ENCODE peak calls at places on chromosome 6, in ten cellular contexts. One of them, this sample, is unnamed.

GRCh38 chr6:133764011-133764812 is 124.7 kb upstream of the TCF21 start:
- DNase-seq in Right ventricle myocardium superior: no peak
- DNase-seq in WTC11: no peak
- DNase-seq in hippocampal formation: no peak
- DNase-seq in GM20000: no peak
- DNase-seq in stimulated activated CD8-positive, alpha-beta memory T cell treated with anti-CD3 and anti-CD28 coated beads, Interleukin-15, amount 100 ng/mL, for 24 hours: no peak
- DNase-seq in fibroblast of lung: peak; percentile 81
- DNase-seq in NCI-H1092 treated with DMSO at 0.1 percent for 48 hours: no peak
- DNase-seq in activated CD8-positive, alpha-beta T cell treated with anti-CD3 and anti-CD28 coated beads for 36 hours: no peak
- DNase-seq in NCI-H460: no peak
- DNase-seq in this sample: no peak

GRCh38 chr6:44057238-44057930 is 69.9 kb downstream of the MRPL14 start:
- DNase-seq in NCI-H1092 treated with DMSO at 0.1 percent for 48 hours: no peak
- DNase-seq in WTC11: no peak
- DNase-seq in hippocampal formation: no peak
- DNase-seq in activated CD8-positive, alpha-beta T cell treated with anti-CD3 and anti-CD28 coated beads for 36 hours: no peak
- DNase-seq in fibroblast of lung: no peak
- DNase-seq in NCI-H460: no peak
- DNase-seq in stimulated activated CD8-positive, alpha-beta memory T cell treated with anti-CD3 and anti-CD28 coated beads, Interleukin-15, amount 100 ng/mL, for 24 hours: no peak
- DNase-seq in Right ventricle myocardium superior: no peak
- DNase-seq in GM20000: no peak
- DNase-seq in this sample: peak; percentile 21

GRCh38 chr6:37822851-37823682 is 3.5 kb downstream of the ZFAND3 start:
- DNase-seq in GM20000: no peak
- DNase-seq in stimulated activated CD8-positive, alpha-beta memory T cell treated with anti-CD3 and anti-CD28 coated beads, Interleukin-15, amount 100 ng/mL, for 24 hours: no peak
- DNase-seq in activated CD8-positive, alpha-beta T cell treated with anti-CD3 and anti-CD28 coated beads for 36 hours: peak; percentile 70
- DNase-seq in WTC11: no peak
- DNase-seq in Right ventricle myocardium superior: no peak
- DNase-seq in fibroblast of lung: no peak
- DNase-seq in hippocampal formation: no peak
- DNase-seq in NCI-H1092 treated with DMSO at 0.1 percent for 48 hours: no peak
- DNase-seq in NCI-H460: no peak
- DNase-seq in this sample: no peak

GRCh38 chr6:41273699-41274098 is 12.8 kb downstream of the TREM1 start:
- DNase-seq in hippocampal formation: no peak
- DNase-seq in NCI-H1092 treated with DMSO at 0.1 percent for 48 hours: no peak
- DNase-seq in fibroblast of lung: no peak
- DNase-seq in GM20000: no peak
- DNase-seq in activated CD8-positive, alpha-beta T cell treated with anti-CD3 and anti-CD28 coated beads for 36 hours: no peak
- DNase-seq in NCI-H460: no peak
- DNase-seq in stimulated activated CD8-positive, alpha-beta memory T cell treated with anti-CD3 and anti-CD28 coated beads, Interleukin-15, amount 100 ng/mL, for 24 hours: no peak
- DNase-seq in WTC11: no peak
- DNase-seq in Right ventricle myocardium superior: no peak
- DNase-seq in this sample: no peak

GRCh38 chr6:48564036-48564820 is 453.2 kb upstream of the PTCHD4 start:
- DNase-seq in GM20000: no peak
- DNase-seq in NCI-H460: no peak
- DNase-seq in hippocampal formation: no peak
- DNase-seq in WTC11: no peak
- DNase-seq in Right ventricle myocardium superior: no peak
- DNase-seq in activated CD8-positive, alpha-beta T cell treated with anti-CD3 and anti-CD28 coated beads for 36 hours: no peak
- DNase-seq in stimulated activated CD8-positive, alpha-beta memory T cell treated with anti-CD3 and anti-CD28 coated beads, Interleukin-15, amount 100 ng/mL, for 24 hours: no peak
- DNase-seq in fibroblast of lung: no peak
- DNase-seq in NCI-H1092 treated with DMSO at 0.1 percent for 48 hours: no peak
- DNase-seq in this sample: no peak

GRCh38 chr6:144582939-144583613 is 297.9 kb downstream of the UTRN start:
- DNase-seq in NCI-H1092 treated with DMSO at 0.1 percent for 48 hours: peak; percentile 65
- DNase-seq in Right ventricle myocardium superior: peak; percentile 71
- DNase-seq in hippocampal formation: no peak
- DNase-seq in WTC11: peak; percentile 12
- DNase-seq in activated CD8-positive, alpha-beta T cell treated with anti-CD3 and anti-CD28 coated beads for 36 hours: peak; percentile 66
- DNase-seq in NCI-H460: no peak
- DNase-seq in fibroblast of lung: no peak
- DNase-seq in stimulated activated CD8-positive, alpha-beta memory T cell treated with anti-CD3 and anti-CD28 coated beads, Interleukin-15, amount 100 ng/mL, for 24 hours: peak; percentile 22
- DNase-seq in GM20000: peak; percentile 39
- DNase-seq in this sample: peak; percentile 23

GRCh38 chr6:2259002-2259494 is 13.6 kb upstream of the GMDS start:
- DNase-seq in WTC11: no peak
- DNase-seq in GM20000: no peak
- DNase-seq in NCI-H1092 treated with DMSO at 0.1 percent for 48 hours: no peak
- DNase-seq in activated CD8-positive, alpha-beta T cell treated with anti-CD3 and anti-CD28 coated beads for 36 hours: no peak
- DNase-seq in NCI-H460: no peak
- DNase-seq in fibroblast of lung: no peak
- DNase-seq in stimulated activated CD8-positive, alpha-beta memory T cell treated with anti-CD3 and anti-CD28 coated beads, Interleukin-15, amount 100 ng/mL, for 24 hours: no peak
- DNase-seq in hippocampal formation: no peak
- DNase-seq in Right ventricle myocardium superior: no peak
- DNase-seq in this sample: no peak

GRCh38 chr6:26216886-26217713 is 129.9 kb downstream of the HFE start:
- DNase-seq in hippocampal formation: peak; percentile 66
- DNase-seq in NCI-H460: peak; percentile 83
- DNase-seq in NCI-H1092 treated with DMSO at 0.1 percent for 48 hours: peak; percentile 89
- DNase-seq in GM20000: no peak
- DNase-seq in Right ventricle myocardium superior: peak; percentile 88
- DNase-seq in stimulated activated CD8-positive, alpha-beta memory T cell treated with anti-CD3 and anti-CD28 coated beads, Interleukin-15, amount 100 ng/mL, for 24 hours: peak; percentile 52
- DNase-seq in activated CD8-positive, alpha-beta T cell treated with anti-CD3 and anti-CD28 coated beads for 36 hours: peak; percentile 91
- DNase-seq in fibroblast of lung: peak; percentile 92
- DNase-seq in WTC11: peak; percentile 91
- DNase-seq in this sample: peak; percentile 86

GRCh38 chr6:157050537-157051280 is 272.6 kb downstream of the TMEM242 start:
- DNase-seq in fibroblast of lung: no peak
- DNase-seq in NCI-H460: no peak
- DNase-seq in Right ventricle myocardium superior: no peak
- DNase-seq in NCI-H1092 treated with DMSO at 0.1 percent for 48 hours: peak; percentile 57
- DNase-seq in activated CD8-positive, alpha-beta T cell treated with anti-CD3 and anti-CD28 coated beads for 36 hours: no peak
- DNase-seq in WTC11: no peak
- DNase-seq in GM20000: no peak
- DNase-seq in stimulated activated CD8-positive, alpha-beta memory T cell treated with anti-CD3 and anti-CD28 coated beads, Interleukin-15, amount 100 ng/mL, for 24 hours: no peak
- DNase-seq in hippocampal formation: no peak
- DNase-seq in this sample: peak; percentile 41

GRCh38 chr6:2715737-2716136 is 35.0 kb downstream of the MYLK4 start:
- DNase-seq in hippocampal formation: no peak
- DNase-seq in stimulated activated CD8-positive, alpha-beta memory T cell treated with anti-CD3 and anti-CD28 coated beads, Interleukin-15, amount 100 ng/mL, for 24 hours: no peak
- DNase-seq in NCI-H1092 treated with DMSO at 0.1 percent for 48 hours: no peak
- DNase-seq in GM20000: no peak
- DNase-seq in NCI-H460: no peak
- DNase-seq in Right ventricle myocardium superior: no peak
- DNase-seq in WTC11: no peak
- DNase-seq in activated CD8-positive, alpha-beta T cell treated with anti-CD3 and anti-CD28 coated beads for 36 hours: no peak
- DNase-seq in fibroblast of lung: no peak
- DNase-seq in this sample: no peak

GRCh38 chr6:38638941-38639497 is 710 bp downstream of the BTBD9 start:
- DNase-seq in NCI-H1092 treated with DMSO at 0.1 percent for 48 hours: no peak
- DNase-seq in stimulated activated CD8-positive, alpha-beta memory T cell treated with anti-CD3 and anti-CD28 coated beads, Interleukin-15, amount 100 ng/mL, for 24 hours: peak; percentile 16
- DNase-seq in NCI-H460: no peak
- DNase-seq in activated CD8-positive, alpha-beta T cell treated with anti-CD3 and anti-CD28 coated beads for 36 hours: peak; percentile 84
- DNase-seq in Right ventricle myocardium superior: peak; percentile 58
- DNase-seq in fibroblast of lung: peak; percentile 42
- DNase-seq in hippocampal formation: peak; percentile 30
- DNase-seq in WTC11: no peak
- DNase-seq in GM20000: peak; percentile 57
- DNase-seq in this sample: no peak

GRCh38 chr6:149651056-149651455 is 2.5 kb upstream of the KATNA1 start:
- DNase-seq in hippocampal formation: no peak
- DNase-seq in Right ventricle myocardium superior: no peak
- DNase-seq in NCI-H460: no peak
- DNase-seq in GM20000: peak; percentile 54
- DNase-seq in fibroblast of lung: no peak
- DNase-seq in WTC11: no peak
- DNase-seq in NCI-H1092 treated with DMSO at 0.1 percent for 48 hours: no peak
- DNase-seq in stimulated activated CD8-positive, alpha-beta memory T cell treated with anti-CD3 and anti-CD28 coated beads, Interleukin-15, amount 100 ng/mL, for 24 hours: no peak
- DNase-seq in activated CD8-positive, alpha-beta T cell treated with anti-CD3 and anti-CD28 coated beads for 36 hours: no peak
- DNase-seq in this sample: no peak

GRCh38 chr6:30325873-30326445 is 768 bp upstream of the TRIM39 start:
- DNase-seq in hippocampal formation: peak; percentile 75
- DNase-seq in NCI-H460: no peak
- DNase-seq in Right ventricle myocardium superior: no peak
- DNase-seq in NCI-H1092 treated with DMSO at 0.1 percent for 48 hours: peak; percentile 47
- DNase-seq in fibroblast of lung: no peak
- DNase-seq in stimulated activated CD8-positive, alpha-beta memory T cell treated with anti-CD3 and anti-CD28 coated beads, Interleukin-15, amount 100 ng/mL, for 24 hours: peak; percentile 50
- DNase-seq in GM20000: no peak
- DNase-seq in WTC11: peak; percentile 58
- DNase-seq in activated CD8-positive, alpha-beta T cell treated with anti-CD3 and anti-CD28 coated beads for 36 hours: peak; percentile 89
- DNase-seq in this sample: no peak

GRCh38 chr6:43294536-43294935 is 3.5 kb upstream of the SLC22A7 start:
- DNase-seq in fibroblast of lung: no peak
- DNase-seq in NCI-H1092 treated with DMSO at 0.1 percent for 48 hours: no peak
- DNase-seq in hippocampal formation: no peak
- DNase-seq in stimulated activated CD8-positive, alpha-beta memory T cell treated with anti-CD3 and anti-CD28 coated beads, Interleukin-15, amount 100 ng/mL, for 24 hours: no peak
- DNase-seq in NCI-H460: no peak
- DNase-seq in WTC11: no peak
- DNase-seq in GM20000: no peak
- DNase-seq in activated CD8-positive, alpha-beta T cell treated with anti-CD3 and anti-CD28 coated beads for 36 hours: no peak
- DNase-seq in Right ventricle myocardium superior: no peak
- DNase-seq in this sample: no peak

GRCh38 chr6:168420084-168420483 is 20.9 kb upstream of the SMOC2 start:
- DNase-seq in stimulated activated CD8-positive, alpha-beta memory T cell treated with anti-CD3 and anti-CD28 coated beads, Interleukin-15, amount 100 ng/mL, for 24 hours: no peak
- DNase-seq in NCI-H460: no peak
- DNase-seq in Right ventricle myocardium superior: no peak
- DNase-seq in GM20000: no peak
- DNase-seq in NCI-H1092 treated with DMSO at 0.1 percent for 48 hours: no peak
- DNase-seq in hippocampal formation: no peak
- DNase-seq in fibroblast of lung: no peak
- DNase-seq in activated CD8-positive, alpha-beta T cell treated with anti-CD3 and anti-CD28 coated beads for 36 hours: no peak
- DNase-seq in WTC11: no peak
- DNase-seq in this sample: no peak

GRCh38 chr6:125151715-125152114 is 1.9 kb upstream of the TPD52L1 start:
- DNase-seq in fibroblast of lung: no peak
- DNase-seq in activated CD8-positive, alpha-beta T cell treated with anti-CD3 and anti-CD28 coated beads for 36 hours: no peak
- DNase-seq in stimulated activated CD8-positive, alpha-beta memory T cell treated with anti-CD3 and anti-CD28 coated beads, Interleukin-15, amount 100 ng/mL, for 24 hours: no peak
- DNase-seq in WTC11: no peak
- DNase-seq in GM20000: no peak
- DNase-seq in NCI-H460: no peak
- DNase-seq in NCI-H1092 treated with DMSO at 0.1 percent for 48 hours: no peak
- DNase-seq in hippocampal formation: no peak
- DNase-seq in Right ventricle myocardium superior: no peak
- DNase-seq in this sample: no peak

GRCh38 chr6:20564777-20565176 is 30.5 kb downstream of the CDKAL1 start:
- DNase-seq in NCI-H460: no peak
- DNase-seq in stimulated activated CD8-positive, alpha-beta memory T cell treated with anti-CD3 and anti-CD28 coated beads, Interleukin-15, amount 100 ng/mL, for 24 hours: no peak
- DNase-seq in activated CD8-positive, alpha-beta T cell treated with anti-CD3 and anti-CD28 coated beads for 36 hours: no peak
- DNase-seq in WTC11: no peak
- DNase-seq in hippocampal formation: no peak
- DNase-seq in NCI-H1092 treated with DMSO at 0.1 percent for 48 hours: no peak
- DNase-seq in GM20000: peak; percentile 26
- DNase-seq in Right ventricle myocardium superior: no peak
- DNase-seq in fibroblast of lung: no peak
- DNase-seq in this sample: no peak

GRCh38 chr6:13463327-13463717 is 24.1 kb downstream of the GFOD1 start:
- DNase-seq in WTC11: no peak
- DNase-seq in fibroblast of lung: peak; percentile 59
- DNase-seq in hippocampal formation: no peak
- DNase-seq in stimulated activated CD8-positive, alpha-beta memory T cell treated with anti-CD3 and anti-CD28 coated beads, Interleukin-15, amount 100 ng/mL, for 24 hours: no peak
- DNase-seq in NCI-H1092 treated with DMSO at 0.1 percent for 48 hours: no peak
- DNase-seq in NCI-H460: no peak
- DNase-seq in activated CD8-positive, alpha-beta T cell treated with anti-CD3 and anti-CD28 coated beads for 36 hours: no peak
- DNase-seq in GM20000: no peak
- DNase-seq in Right ventricle myocardium superior: no peak
- DNase-seq in this sample: no peak